ENCODE peak calls at places on chromosomes 16 and 17, in six cellular contexts. M is stimulated activated CD8-positive, alpha-beta memory T cell treated with anti-CD3 and anti-CD28 coated beads, Interleukin-4, amount 100 ng/mL, for 24 hours; G is activated CD4-positive, alpha-beta memory T cell treated with anti-CD3 and anti-CD28 coated beads for 36 hours; T is HS-27A; K is activated CD4-positive, alpha-beta T cell treated with anti-CD3 and anti-CD28 coated beads for 4 hours; A is GDM1. W is an unnamed sample.

GRCh38 chr16:12347365-12347764 is 370.8 kb downstream of the SNX29 start:
- DNase-seq in M (no peak), A (no peak), G (no peak), K (no peak), T (no peak), W (no peak)

GRCh38 chr17:50945779-50946222 is 79.6 kb upstream of the TOB1 start:
- DNase-seq in K (no peak), M (no peak), A (no peak), T (no peak), G (no peak), W (no peak)

GRCh38 chr17:80886641-80887573 is 104.7 kb upstream of the CHMP6 start:
- DNase-seq in K (no peak), M (no peak), G (no peak), A (no peak), T (no peak), W (no peak)

GRCh38 chr16:546909-547770 is 13.1 kb upstream of the PRR35 start:
- DNase-seq in G (peak; percentile 57), M (no peak), A (no peak), T (no peak), K (peak; percentile 29), W (no peak)

GRCh38 chr17:49035470-49036269 is 38.5 kb downstream of the IGF2BP1 start:
- DNase-seq in A (peak; percentile 8), T (no peak), K (no peak), M (peak; percentile 19), G (peak; percentile 50), W (no peak)

GRCh38 chr17:79843475-79843916 is 4.3 kb upstream of the CBX4 start:
- DNase-seq in M (no peak), K (no peak), A (no peak), G (no peak), T (no peak), W (no peak)

GRCh38 chr16:3668626-3669025 is 14.1 kb downstream of the DNASE1 start:
- DNase-seq in G (no peak), K (no peak), M (no peak), T (no peak), A (no peak), W (no peak)

GRCh38 chr16:88730632-88731607 is 24.6 kb downstream of the CTU2 start:
- DNase-seq in T (no peak), A (no peak), K (no peak), M (no peak), G (no peak), W (no peak)

GRCh38 chr16:78591682-78592103 is 492.2 kb downstream of the WWOX start:
- DNase-seq in G (no peak), A (no peak), T (no peak), K (no peak), M (no peak), W (no peak)

GRCh38 chr16:53404959-53405358 is 29.3 kb upstream of the RBL2 start:
- DNase-seq in G (no peak), T (no peak), K (no peak), M (no peak), A (no peak), W (no peak)

GRCh38 chr17:77266891-77267341 is 126.1 kb downstream of the SEC14L1 start:
- DNase-seq in G (no peak), A (no peak), K (no peak), T (no peak), M (no peak), W (no peak)

GRCh38 chr16:71837150-71837549 is 8.6 kb upstream of the ATXN1L start:
- DNase-seq in A (no peak), T (no peak), K (no peak), G (no peak), M (no peak), W (no peak)

GRCh38 chr16:8831450-8832382 is 34.1 kb downstream of the PMM2 start:
- DNase-seq in M (no peak), A (no peak), G (no peak), K (no peak), T (no peak), W (no peak)

GRCh38 chr17:43418441-43419374 is 19.9 kb downstream of the ARL4D start:
- DNase-seq in K (no peak), A (peak; percentile 47), T (no peak), M (no peak), G (peak; percentile 18), W (peak; percentile 71)

GRCh38 chr17:68461589-68461988 is 4.3 kb upstream of the WIPI1 start:
- DNase-seq in M (no peak), G (peak; percentile 64), A (no peak), K (peak; percentile 44), T (no peak), W (no peak)

GRCh38 chr17:20263595-20263994 is 203.7 kb downstream of the LGALS9B start:
- DNase-seq in M (no peak), K (no peak), A (no peak), T (no peak), G (no peak), W (no peak)

GRCh38 chr16:51556694-51557327 is 405.7 kb upstream of the SALL1 start:
- DNase-seq in G (no peak), A (no peak), T (no peak), M (no peak), K (no peak), W (no peak)

GRCh38 chr17:1036171-1036844 is 39.4 kb downstream of the TIMM22 start:
- DNase-seq in K (no peak), M (no peak), T (no peak), G (no peak), A (no peak), W (no peak)

GRCh38 chr16:337437-337836 is 15.1 kb downstream of the AXIN1 start:
- DNase-seq in G (no peak), T (no peak), K (no peak), M (no peak), A (no peak), W (no peak)

GRCh38 chr17:19338031-19338990 is 24.2 kb downstream of the B9D1 start:
- DNase-seq in G (peak; percentile 77), K (peak; percentile 59), A (no peak), M (peak; percentile 45), T (no peak), W (peak; percentile 91)

GRCh38 chr16:4316103-4316731 is 350 bp downstream of the GLIS2 start:
- DNase-seq in G (no peak), M (no peak), A (no peak), K (no peak), T (no peak), W (no peak)

GRCh38 chr16:477287-477686 is 50.2 kb upstream of the CAPN15 start:
- DNase-seq in T (no peak), M (no peak), K (no peak), A (no peak), G (no peak), W (no peak)

GRCh38 chr16:28212532-28212873 is 738 bp upstream of the XPO6 start:
- DNase-seq in K (no peak), T (no peak), A (no peak), M (no peak), G (no peak), W (no peak)

GRCh38 chr17:7394452-7395191 is at the start of gene PLSCR3:
- DNase-seq in K (peak; percentile 80), M (peak; percentile 77), A (peak; percentile 76), G (peak; percentile 86), T (peak; percentile 50), W (peak; percentile 93)

GRCh38 chr16:3689731-3690130 is 27.6 kb downstream of the TRAP1 start:
- DNase-seq in M (no peak), K (no peak), T (no peak), G (no peak), A (no peak), W (no peak)

GRCh38 chr17:74430706-74431567 is 951 bp upstream of the GPRC5C start:
- DNase-seq in M (no peak), T (no peak), G (peak; percentile 54), A (no peak), K (no peak), W (peak; percentile 58)

GRCh38 chr16:73066927-73067670 is 19.2 kb upstream of the ZFHX3 start:
- DNase-seq in M (no peak), T (no peak), G (no peak), A (no peak), K (no peak), W (no peak)

GRCh38 chr17:8927395-8927794 is 38.1 kb downstream of the PIK3R5 start:
- DNase-seq in K (no peak), A (no peak), T (no peak), M (no peak), G (no peak), W (no peak)

GRCh38 chr17:68200689-68201424 is 47.0 kb upstream of the AMZ2 start:
- DNase-seq in M (peak; percentile 63), A (peak; percentile 64), K (peak; percentile 73), G (peak; percentile 85), T (peak; percentile 17), W (peak; percentile 87)

GRCh38 chr17:50175035-50175788 is 9.4 kb downstream of the SGCA start:
- DNase-seq in M (no peak), G (no peak), K (no peak), T (no peak), A (no peak), W (no peak)

GRCh38 chr16:86227801-86228200 is 282.5 kb upstream of the FOXF1 start:
- DNase-seq in M (no peak), A (no peak), G (no peak), T (no peak), K (no peak), W (no peak)

GRCh38 chr16:87189426-87189825 is 127.8 kb downstream of the C16orf95 start:
- DNase-seq in K (no peak), A (no peak), M (no peak), T (no peak), G (no peak), W (no peak)

GRCh38 chr16:1610071-1610840 is 1.6 kb downstream of the IFT140 start:
- DNase-seq in M (peak; percentile 86), K (peak; percentile 86), G (peak; percentile 93), A (peak; percentile 75), T (peak; percentile 56), W (peak; percentile 76)

GRCh38 chr17:4327638-4328037 is 38.8 kb downstream of the UBE2G1 start:
- DNase-seq in M (no peak), A (no peak), T (peak; percentile 67), G (no peak), K (no peak), W (no peak)

GRCh38 chr16:75750516-75750915 is 24.2 kb upstream of the CPHXL start:
- DNase-seq in T (no peak), M (no peak), K (no peak), G (no peak), A (no peak), W (no peak)

GRCh38 chr17:57293077-57293476 is 36.8 kb downstream of the MSI2 start:
- DNase-seq in T (no peak), M (no peak), K (no peak), A (no peak), G (no peak), W (peak; percentile 58)

GRCh38 chr16:27473101-27473900 is 71.3 kb downstream of the IL21R start:
- DNase-seq in K (no peak), G (no peak), A (no peak), M (no peak), T (no peak), W (no peak)